ENCODE peak calls at places on chromosomes 6 and 20, in six cellular contexts. Z is GM23338; O is CD4-positive, CD25-positive, alpha-beta regulatory T cell; T is PC-3; G is left ventricle myocardium inferior; K is upper lobe of right lung. C is an unnamed sample. For H3K4me1, the result is how much of the 10 kb centered on the place peaks cover.

GRCh38 chr6:112253842-112254816 is at the start of gene LAMA4:
- DNase-seq in Z (peak), O (no peak), T (peak), G (peak), K (peak), C (peak)

GRCh38 chr6:76490456-76490855 is 418.0 kb upstream of the IMPG1 start:
- DNase-seq in Z (no peak), O (no peak), T (no peak), G (no peak), K (no peak), C (no peak)

GRCh38 chr6:144349690-144350132 is 64.6 kb downstream of the UTRN start:
- DNase-seq in Z (no peak), O (no peak), T (peak), G (no peak), K (no peak), C (no peak)

GRCh38 chr6:79841577-79842381 is 105.6 kb downstream of the ELOVL4 start:
- DNase-seq in Z (peak), O (no peak), T (peak), G (no peak), K (no peak), C (no peak)

GRCh38 chr6:27472182-27472616 is 706 bp downstream of the ZNF184 start:
- DNase-seq in Z (peak), O (peak), T (peak), G (peak), K (no peak), C (peak)

GRCh38 chr6:147621280-147621679 is 112.8 kb downstream of the SAMD5 start:
- DNase-seq in Z (no peak), O (no peak), T (no peak), G (no peak), K (no peak), C (no peak)

GRCh38 chr6:169016758-169017157 is 236.9 kb downstream of the THBS2 start:
- DNase-seq in Z (no peak), O (no peak), T (no peak), G (no peak), K (no peak), C (no peak)

GRCh38 chr6:143806282-143807102 is 36.6 kb upstream of the LTV1 start:
- DNase-seq in Z (no peak), O (no peak), T (peak), G (no peak), K (no peak), C (no peak)

GRCh38 chr20:10578607-10579006 is 95.2 kb downstream of the JAG1 start:
- DNase-seq in Z (no peak), O (no peak), T (peak), G (no peak), K (no peak), C (no peak)

GRCh38 chr6:106579281-106579680 is 50.0 kb downstream of the RTN4IP1 start:
- DNase-seq in Z (no peak), O (no peak), T (no peak), G (no peak), K (no peak), C (no peak)

GRCh38 chr6:143241110-143241509 is 180.4 kb downstream of the AIG1 start:
- DNase-seq in Z (no peak), O (no peak), T (no peak), G (no peak), K (no peak), C (no peak)

GRCh38 chr6:144285798-144286502 is 815 bp downstream of the UTRN start:
- DNase-seq in Z (peak), O (peak), T (peak), G (peak), K (peak), C (peak)

GRCh38 chr6:134701301-134701700 is 248.6 kb downstream of the ALDH8A1 start:
- DNase-seq in Z (no peak), O (no peak), T (no peak), G (no peak), K (no peak), C (no peak)

GRCh38 chr6:139967497-139967896 is 593.0 kb upstream of the CITED2 start:
- DNase-seq in Z (no peak), O (no peak), T (no peak), G (no peak), K (no peak), C (no peak)

GRCh38 chr20:35887393-35888064 is 66.8 kb downstream of the SCAND1 start:
- DNase-seq in Z (no peak), O (no peak), T (no peak), G (no peak), K (no peak), C (no peak)

GRCh38 chr6:3317741-3318211 is 59.0 kb downstream of the PSMG4 start:
- DNase-seq in Z (no peak), O (no peak), T (no peak), G (no peak), K (no peak), C (no peak)

GRCh38 chr20:47674145-47674544 is 111.1 kb downstream of the SULF2 start:
- DNase-seq in Z (no peak), O (no peak), T (no peak), G (no peak), K (peak), C (no peak)

GRCh38 chr6:99026135-99026534 is 78.4 kb upstream of the FBXL4 start:
- DNase-seq in Z (peak), O (no peak), T (no peak), G (no peak), K (no peak), C (no peak)

GRCh38 chr6:42984924-42985475 is 630 bp downstream of the PPP2R5D start:
- DNase-seq in Z (peak), O (no peak), T (peak), G (no peak), K (no peak), C (peak)

GRCh38 chr6:137873273-137873762 is 6.3 kb downstream of the TNFAIP3 start:
- DNase-seq in Z (peak), O (peak), T (peak), G (peak), K (peak), C (no peak)

GRCh38 chr6:33672808-33673207 is 38.7 kb downstream of the UQCC2 start:
- DNase-seq in Z (peak), O (no peak), T (peak), G (peak), K (no peak), C (peak)

GRCh38 chr20:41279546-41280225 is 37.8 kb downstream of the ZHX3 start:
- DNase-seq in Z (no peak), O (no peak), T (no peak), G (no peak), K (no peak), C (no peak)

DNA sequence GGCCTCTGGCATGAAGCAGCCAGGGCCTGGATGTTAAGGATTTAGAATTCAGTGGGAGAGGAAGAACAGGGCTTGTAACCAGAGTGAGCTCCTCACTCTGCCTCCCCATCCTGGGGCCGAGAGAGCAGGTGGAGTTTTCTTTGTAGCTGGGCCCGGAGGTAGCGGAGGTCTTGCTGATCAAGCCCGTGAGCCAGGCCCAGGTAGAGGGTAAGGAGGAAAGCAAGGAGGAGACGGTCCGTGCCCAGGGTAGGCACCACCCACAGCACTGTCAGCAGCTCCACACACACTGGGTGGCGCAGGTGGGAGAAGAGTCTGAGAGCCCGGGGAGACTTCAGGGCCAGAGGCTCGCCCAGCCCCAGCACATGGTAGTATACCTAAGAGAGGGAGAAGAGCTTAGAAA is 2.1 kb upstream of the PPP1R18 start:
- DNase-seq in Z (no peak), O (no peak), T (no peak), G (peak), K (no peak), C (peak)
- H3K4me1 ChIP-seq in Z (under half), O (half or more), T (half or more), G (half or more), K (under half), C (under half)

DNA sequence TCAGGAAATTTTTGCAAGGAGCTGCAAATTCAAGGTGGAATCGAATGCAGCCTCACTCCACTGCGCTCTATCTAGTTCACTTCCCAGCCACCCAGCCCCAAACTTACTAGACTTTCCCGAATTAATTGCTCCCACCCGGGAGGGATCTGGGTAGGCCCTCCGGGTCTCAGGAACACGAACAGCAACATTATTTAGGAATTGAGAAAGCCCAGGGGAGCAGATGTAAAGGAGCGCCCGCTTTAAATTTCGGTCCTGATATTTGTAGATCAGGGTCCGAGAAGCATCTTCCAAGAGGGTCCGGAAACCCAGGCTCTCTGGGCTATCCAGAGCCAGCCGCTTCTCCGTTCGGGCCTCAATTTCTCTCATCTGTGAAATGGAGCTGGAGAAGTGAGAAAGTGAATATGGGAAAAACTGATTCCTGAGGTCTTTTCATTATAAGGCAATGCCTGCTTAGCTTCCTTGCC is 490 bp upstream of the ID1 start:
- DNase-seq in Z (peak), O (no peak), T (no peak), G (no peak), K (no peak), C (no peak)
- H3K4me1 ChIP-seq in Z (under half), O (under half), T (half or more), G (half or more), K (under half), C (under half)

GRCh38 chr20:63379296-63379695 is 18.1 kb upstream of the CHRNA4 start:
- DNase-seq in Z (no peak), O (no peak), T (no peak), G (no peak), K (no peak), C (no peak)
- H3K4me1 ChIP-seq in Z (under half), O (under half), T (under half), G (under half), K (under half), C (under half)

DNA sequence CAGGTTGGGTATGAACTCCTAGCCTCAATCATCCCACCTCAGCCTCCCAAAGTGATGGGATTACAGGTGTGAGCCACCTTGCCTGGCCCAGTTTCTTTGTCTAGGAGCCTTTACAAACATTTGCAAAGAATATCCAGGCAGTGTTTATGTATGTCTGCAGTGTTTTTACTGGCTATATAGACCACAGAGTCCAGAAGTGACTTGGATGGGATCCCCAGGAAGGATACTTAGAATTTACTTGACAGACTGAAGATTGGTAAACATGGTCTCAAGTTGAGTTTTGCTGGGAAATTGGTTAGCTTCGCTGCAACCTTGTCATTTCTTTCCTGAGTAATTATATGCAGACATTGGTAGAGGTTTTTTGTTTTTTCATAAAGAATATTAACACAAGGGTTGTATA is 23.8 kb downstream of the JARID2 start:
- DNase-seq in Z (no peak), O (no peak), T (no peak), G (no peak), K (no peak), C (no peak)
- H3K4me1 ChIP-seq in Z (half or more), O (under half), T (under half), G (half or more), K (half or more), C (under half)

GRCh38 chr6:10419749-10420545 is 5.1 kb upstream of the TFAP2A start:
- DNase-seq in Z (no peak), O (no peak), T (peak), G (no peak), K (no peak), C (no peak)
- H3K4me1 ChIP-seq in Z (half or more), O (under half), T (under half), G (under half), K (under half), C (under half)

GRCh38 chr6:44255848-44256247 is 1.5 kb downstream of the SLC35B2 start:
- DNase-seq in Z (no peak), O (no peak), T (no peak), G (no peak), K (no peak), C (no peak)
- H3K4me1 ChIP-seq in Z (under half), O (under half), T (under half), G (half or more), K (under half), C (under half)

GRCh38 chr6:47131773-47132172 is 89.6 kb upstream of the ADGRF1 start:
- DNase-seq in Z (no peak), O (no peak), T (no peak), G (no peak), K (no peak), C (no peak)
- H3K4me1 ChIP-seq in Z (under half), O (under half), T (under half), G (under half), K (under half), C (under half)